ENCODE peak calls at places on chromosomes 11 and 22, in ten cellular contexts. C, H, P, B, W, J, X, M, S and Z are unnamed samples.

GRCh38 chr11:101478587-101479375 is 105.0 kb downstream of the TRPC6 start:
- DNase-seq in C (no peak), H (no peak), P (peak; percentile 36), B (no peak), W (no peak), J (no peak), X (no peak), M (no peak), S (no peak), Z (no peak)

GRCh38 chr22:49622241-49623105 is 205.2 kb downstream of the BRD1 start:
- DNase-seq in C (no peak), H (no peak), P (no peak), B (no peak), W (no peak), J (peak; percentile 15), X (no peak), M (no peak), S (no peak), Z (no peak)

GRCh38 chr11:77094841-77095365 is 7.7 kb upstream of the OMP start:
- DNase-seq in C (no peak), H (no peak), P (no peak), B (no peak), W (no peak), J (peak; percentile 20), X (no peak), M (no peak), S (peak; percentile 54), Z (no peak)

GRCh38 chr11:67316882-67317364 is 13.6 kb downstream of the SSH3 start:
- DNase-seq in C (no peak), H (no peak), P (no peak), B (no peak), W (no peak), J (no peak), X (peak; percentile 63), M (no peak), S (no peak), Z (no peak)

GRCh38 chr11:44893250-44894216 is 57.1 kb downstream of the TP53I11 start:
- DNase-seq in C (no peak), H (no peak), P (no peak), B (no peak), W (no peak), J (peak; percentile 52), X (no peak), M (no peak), S (no peak), Z (peak; percentile 10)

GRCh38 chr11:46295312-46295995 is 18.0 kb downstream of the CREB3L1 start:
- DNase-seq in C (peak; percentile 50), H (peak; percentile 77), P (no peak), B (peak; percentile 72), W (peak; percentile 80), J (peak; percentile 87), X (peak; percentile 67), M (peak; percentile 61), S (peak; percentile 82), Z (peak; percentile 48)

GRCh38 chr11:26993965-26994446 is at the start of gene FIBIN:
- DNase-seq in C (no peak), H (no peak), P (no peak), B (no peak), W (peak; percentile 24), J (peak; percentile 30), X (peak; percentile 80), M (no peak), S (no peak), Z (no peak)

GRCh38 chr22:24230911-24231656 is 13.8 kb downstream of the GGT5 start:
- DNase-seq in C (no peak), H (peak; percentile 73), P (no peak), B (peak; percentile 68), W (peak; percentile 26), J (no peak), X (no peak), M (peak; percentile 74), S (peak; percentile 87), Z (no peak)

GRCh38 chr11:10324474-10324873 is 19.6 kb downstream of the ADM start:
- DNase-seq in C (no peak), H (no peak), P (no peak), B (no peak), W (no peak), J (no peak), X (no peak), M (no peak), S (no peak), Z (no peak)

GRCh38 chr11:130323452-130324448 is 9.0 kb upstream of the ZBTB44 start:
- DNase-seq in C (no peak), H (no peak), P (no peak), B (no peak), W (peak; percentile 24), J (no peak), X (peak; percentile 86), M (no peak), S (no peak), Z (no peak)

GRCh38 chr11:75570559-75571139 is 8.6 kb downstream of the SERPINH1 start:
- DNase-seq in C (no peak), H (no peak), P (no peak), B (no peak), W (no peak), J (no peak), X (no peak), M (no peak), S (no peak), Z (no peak)

GRCh38 chr11:117143390-117143789 is 697 bp upstream of the PAFAH1B2 start:
- DNase-seq in C (peak; percentile 51), H (peak; percentile 23), P (no peak), B (peak; percentile 34), W (peak; percentile 52), J (peak; percentile 65), X (peak; percentile 68), M (peak; percentile 64), S (no peak), Z (peak; percentile 27)